ENCODE peak calls at places on chromosomes 7 and 10, in nine cellular contexts. L is PC-3; T is tibial nerve; O is thoracic aorta; I is CD8-positive, alpha-beta T cell; P is SJSA1; F is CD8-positive, alpha-beta memory T cell; D is RWPE2; M is psoas muscle. Y is an unnamed sample. For H3K27me3, the result is how much of the 10 kb centered on the place peaks cover.

GRCh38 chr7:155953781-155954549 is 141.7 kb upstream of the SHH start:
- DNase-seq in D (no peak), T (no peak), I (no peak), M (no peak), F (no peak), P (no peak), L (no peak), O (no peak), Y (no peak)

GRCh38 chr7:150520145-150520544 is 5.5 kb downstream of the GIMAP7 start:
- DNase-seq in M (no peak), D (no peak), T (no peak), F (no peak), O (no peak), I (peak), P (no peak), L (no peak), Y (no peak)

GRCh38 chr10:61902448-61903183 is 1.1 kb downstream of the ARID5B start:
- DNase-seq in D (peak), L (peak), T (peak), F (peak), I (peak), O (no peak), M (no peak), P (peak), Y (peak)

GRCh38 chr10:109977382-109977806 is 30.4 kb upstream of the ADD3 start:
- DNase-seq in F (no peak), D (no peak), T (no peak), P (peak), L (no peak), O (peak), M (no peak), I (no peak), Y (no peak)

GRCh38 chr10:45040921-45041320 is 40.2 kb downstream of the ZNF22 start:
- DNase-seq in O (no peak), I (no peak), T (no peak), D (no peak), P (no peak), F (no peak), M (no peak), L (no peak), Y (peak)

GRCh38 chr10:44860811-44861751 is 50.1 kb upstream of the TMEM72 start:
- DNase-seq in T (no peak), P (peak), F (no peak), I (no peak), O (peak), D (no peak), L (peak), M (peak), Y (no peak)

GRCh38 chr10:50648935-50649227 is 25.1 kb upstream of the SGMS1 start:
- DNase-seq in M (no peak), D (no peak), I (no peak), O (no peak), P (no peak), F (no peak), T (no peak), L (no peak), Y (no peak)

GRCh38 chr7:41698726-41699125 is 4.2 kb downstream of the INHBA start:
- DNase-seq in L (peak), D (peak), M (no peak), T (no peak), O (no peak), I (no peak), F (no peak), P (peak), Y (peak)

GRCh38 chr10:21403256-21404015 is 122.0 kb downstream of the SKIDA1 start:
- DNase-seq in L (no peak), T (no peak), I (no peak), P (no peak), F (no peak), M (no peak), O (no peak), D (no peak), Y (peak)

GRCh38 chr7:80312139-80312661 is 177.6 kb downstream of the GNAI1 start:
- DNase-seq in O (no peak), P (peak), L (peak), F (no peak), I (no peak), D (no peak), T (no peak), M (no peak), Y (peak)

GRCh38 chr10:110684800-110685446 is 40.8 kb downstream of the RBM20 start:
- DNase-seq in T (no peak), F (no peak), M (peak), P (peak), L (no peak), O (no peak), D (no peak), I (no peak), Y (no peak)

GRCh38 chr10:43360086-43360485 is 11.3 kb upstream of the FXYD4 start:
- DNase-seq in M (no peak), F (no peak), O (no peak), D (no peak), P (no peak), L (peak), T (no peak), I (no peak), Y (peak)

GRCh38 chr7:157058701-157059100 is 48.2 kb upstream of the MNX1 start:
- DNase-seq in F (no peak), T (no peak), D (no peak), L (no peak), M (no peak), O (no peak), I (no peak), P (no peak), Y (no peak)

GRCh38 chr7:27735165-27735564 is 4.8 kb upstream of the TAX1BP1 start:
- DNase-seq in D (no peak), T (no peak), M (no peak), P (no peak), O (no peak), F (no peak), I (no peak), L (peak), Y (no peak)

GRCh38 chr10:115593060-115593459 is 499.9 kb downstream of the ATRNL1 start:
- DNase-seq in M (no peak), O (no peak), F (no peak), D (no peak), T (no peak), L (no peak), P (no peak), I (no peak), Y (no peak)

GRCh38 chr7:32937344-32938174 is 19.7 kb upstream of the FKBP9 start:
- DNase-seq in T (no peak), I (no peak), F (no peak), O (peak), L (no peak), M (peak), P (peak), D (no peak), Y (no peak)

GRCh38 chr10:95814011-95814727 is 58.2 kb downstream of the ENTPD1 start:
- DNase-seq in T (no peak), I (no peak), P (peak), O (no peak), M (no peak), F (no peak), L (peak), D (no peak), Y (peak)

GRCh38 chr7:43873300-43873699 is 4.0 kb upstream of the MRPS24 start:
- DNase-seq in M (peak), P (no peak), T (peak), L (peak), I (no peak), D (peak), O (peak), F (no peak), Y (peak)

GRCh38 chr10:92593553-92594046 is 670 bp downstream of the KIF11 start:
- DNase-seq in O (no peak), F (no peak), M (no peak), I (no peak), D (no peak), P (no peak), T (no peak), L (no peak), Y (no peak)

GRCh38 chr10:14855453-14855852 is 17.3 kb downstream of the HSPA14 start:
- DNase-seq in M (no peak), L (no peak), I (no peak), P (no peak), T (no peak), F (no peak), O (no peak), D (no peak), Y (no peak)

DNA sequence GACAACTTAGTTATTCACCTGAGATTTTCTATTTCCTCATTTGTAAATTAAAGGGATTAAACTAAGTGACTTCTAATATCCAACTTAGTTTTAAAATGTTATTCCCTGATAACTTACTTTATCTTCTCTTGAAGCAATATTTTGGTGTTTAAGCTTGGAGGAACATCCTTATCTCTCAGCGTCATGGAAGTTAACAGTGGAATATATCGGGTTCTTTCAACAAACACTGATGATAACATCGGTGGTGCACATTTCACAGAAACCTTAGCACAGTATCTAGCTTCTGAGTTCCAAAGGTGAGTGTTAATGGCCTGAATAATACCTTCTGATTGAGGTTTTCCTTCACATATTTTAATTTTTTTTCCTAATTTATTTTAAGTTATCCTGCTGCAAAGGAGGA is 14.1 kb downstream of the HSPA14 start:
- DNase-seq in M (no peak), T (no peak), D (no peak), I (no peak), P (no peak), F (no peak), L (no peak), O (no peak), Y (no peak)
- H3K4me3 ChIP-seq in M (no peak), T (no peak), D (no peak), I (no peak), P (no peak), F (no peak), L (no peak), O (no peak), Y (no peak)

DNA sequence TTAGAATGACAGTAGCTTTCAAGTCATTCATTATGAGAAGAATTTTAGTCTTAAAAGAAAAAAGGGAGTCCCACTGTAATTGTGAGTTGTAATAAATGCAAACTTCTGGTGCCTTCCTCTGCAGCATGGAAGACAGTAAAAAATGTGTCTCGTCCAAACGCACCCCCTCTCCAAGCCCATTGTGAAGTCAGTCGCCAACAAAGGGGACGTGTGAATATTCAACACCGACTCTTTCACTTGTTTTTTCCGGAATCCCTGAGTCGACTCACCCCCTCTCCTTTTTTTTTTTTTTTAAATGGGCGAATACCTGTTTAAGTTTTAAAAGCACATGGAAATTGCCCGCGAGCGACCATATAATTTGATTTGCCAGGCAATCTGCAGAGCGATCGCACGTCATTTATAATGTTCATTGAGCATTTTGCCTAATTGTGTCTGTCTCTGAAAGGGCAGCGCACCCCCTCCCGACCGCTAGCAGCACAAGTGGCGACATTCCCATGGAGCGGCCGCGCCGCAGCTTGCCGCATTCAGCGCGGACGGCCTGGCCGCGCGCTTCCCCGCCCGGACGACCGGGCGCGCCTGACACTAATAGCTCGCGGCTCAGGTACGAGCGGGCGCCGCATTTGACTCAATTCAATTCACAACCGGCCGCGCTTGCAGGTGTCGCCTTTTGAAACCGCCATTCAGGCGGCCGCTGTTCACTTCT is 19.1 kb upstream of the PTF1A start:
- DNase-seq in O (no peak), P (no peak), D (no peak), L (no peak), I (no peak), T (no peak), M (no peak), F (no peak), Y (no peak)
- H3K27me3 ChIP-seq in O (under half), P (under half), D (half or more), L (under half), I (under half), T (under half), M (under half), F (under half), Y (under half)

GRCh38 chr10:688287-688620 is 1.2 kb downstream of the DIP2C start:
- DNase-seq in F (no peak), M (no peak), P (no peak), D (no peak), T (no peak), I (no peak), O (no peak), L (no peak), Y (no peak)

GRCh38 chr10:689433-690226 is at the start of gene DIP2C:
- DNase-seq in F (no peak), M (peak), D (no peak), I (no peak), L (peak), O (no peak), T (peak), P (peak), Y (no peak)

GRCh38 chr10:686155-686931 is 3.1 kb downstream of the DIP2C start:
- DNase-seq in I (no peak), L (no peak), O (no peak), D (no peak), F (no peak), M (no peak), T (no peak), P (no peak), Y (no peak)

GRCh38 chr10:688621-689426 is 644 bp downstream of the DIP2C start:
- DNase-seq in D (no peak), I (no peak), M (peak), L (peak), P (peak), F (no peak), T (no peak), O (no peak), Y (no peak)

GRCh38 chr10:687583-688286 is 1.7 kb downstream of the DIP2C start:
- DNase-seq in D (no peak), M (no peak), F (no peak), L (no peak), T (no peak), P (no peak), I (no peak), O (no peak), Y (no peak)
- H3K4me3 ChIP-seq in D (no peak), M (peak), F (no peak), L (peak), T (peak), P (peak), I (no peak), O (peak), Y (no peak)

GRCh38 chr10:75640803-75641202 is 209.4 kb downstream of the LRMDA start:
- DNase-seq in D (no peak), F (no peak), M (no peak), L (no peak), I (no peak), P (no peak), T (no peak), O (no peak), Y (no peak)
- H3K27me3 ChIP-seq in D (under half), F (under half), M (under half), L (half or more), I (under half), P (under half), T (under half), O (under half), Y (under half)

DNA sequence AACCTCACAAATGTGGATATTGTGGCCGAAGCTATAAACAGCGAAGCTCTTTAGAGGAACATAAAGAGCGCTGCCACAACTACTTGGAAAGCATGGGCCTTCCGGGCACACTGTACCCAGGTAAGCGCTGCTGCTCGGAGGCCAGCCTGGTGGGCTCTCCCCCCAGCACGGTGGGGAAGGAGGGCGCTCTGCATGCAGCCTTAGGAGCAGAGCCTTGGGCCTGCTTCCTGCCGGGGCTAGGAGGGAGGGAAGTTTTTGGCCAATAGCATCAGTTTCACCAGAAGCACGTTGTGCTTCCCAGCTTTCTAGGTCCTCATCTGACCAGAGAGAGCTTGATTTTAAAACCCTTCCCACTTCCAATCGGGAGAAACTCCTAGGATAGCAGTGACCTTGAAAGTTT is 62.8 kb downstream of the FIGNL1 start:
- DNase-seq in O (no peak), M (no peak), F (no peak), P (no peak), D (no peak), I (no peak), L (no peak), T (no peak), Y (no peak)
- H3K4me3 ChIP-seq in O (no peak), M (no peak), F (no peak), P (no peak), D (no peak), I (no peak), L (no peak), T (no peak), Y (no peak)

GRCh38 chr7:128908750-128909385 is 1.6 kb downstream of the KCP start:
- DNase-seq in D (peak), I (no peak), L (no peak), M (no peak), O (no peak), T (no peak), F (no peak), P (no peak), Y (no peak)
- H3K27me3 ChIP-seq in D (under half), I (under half), L (under half), M (under half), O (under half), T (under half), F (under half), P (under half), Y (under half)

GRCh38 chr10:123889821-123890220 is 1.8 kb downstream of the CPXM2 start:
- DNase-seq in F (no peak), T (no peak), O (no peak), M (no peak), L (no peak), P (no peak), I (no peak), D (no peak), Y (no peak)

GRCh38 chr10:123890761-123891146 is 853 bp downstream of the CPXM2 start:
- DNase-seq in T (no peak), I (no peak), M (no peak), D (no peak), P (no peak), L (no peak), F (no peak), O (no peak), Y (no peak)

GRCh38 chr10:123893651-123894050 is 2.0 kb upstream of the CPXM2 start:
- DNase-seq in M (no peak), L (no peak), O (no peak), I (no peak), D (no peak), F (no peak), P (no peak), T (no peak), Y (no peak)

GRCh38 chr10:123890246-123890645 is 1.4 kb downstream of the CPXM2 start:
- DNase-seq in P (no peak), O (no peak), I (no peak), F (no peak), M (no peak), D (peak), L (no peak), T (no peak), Y (no peak)

DNA sequence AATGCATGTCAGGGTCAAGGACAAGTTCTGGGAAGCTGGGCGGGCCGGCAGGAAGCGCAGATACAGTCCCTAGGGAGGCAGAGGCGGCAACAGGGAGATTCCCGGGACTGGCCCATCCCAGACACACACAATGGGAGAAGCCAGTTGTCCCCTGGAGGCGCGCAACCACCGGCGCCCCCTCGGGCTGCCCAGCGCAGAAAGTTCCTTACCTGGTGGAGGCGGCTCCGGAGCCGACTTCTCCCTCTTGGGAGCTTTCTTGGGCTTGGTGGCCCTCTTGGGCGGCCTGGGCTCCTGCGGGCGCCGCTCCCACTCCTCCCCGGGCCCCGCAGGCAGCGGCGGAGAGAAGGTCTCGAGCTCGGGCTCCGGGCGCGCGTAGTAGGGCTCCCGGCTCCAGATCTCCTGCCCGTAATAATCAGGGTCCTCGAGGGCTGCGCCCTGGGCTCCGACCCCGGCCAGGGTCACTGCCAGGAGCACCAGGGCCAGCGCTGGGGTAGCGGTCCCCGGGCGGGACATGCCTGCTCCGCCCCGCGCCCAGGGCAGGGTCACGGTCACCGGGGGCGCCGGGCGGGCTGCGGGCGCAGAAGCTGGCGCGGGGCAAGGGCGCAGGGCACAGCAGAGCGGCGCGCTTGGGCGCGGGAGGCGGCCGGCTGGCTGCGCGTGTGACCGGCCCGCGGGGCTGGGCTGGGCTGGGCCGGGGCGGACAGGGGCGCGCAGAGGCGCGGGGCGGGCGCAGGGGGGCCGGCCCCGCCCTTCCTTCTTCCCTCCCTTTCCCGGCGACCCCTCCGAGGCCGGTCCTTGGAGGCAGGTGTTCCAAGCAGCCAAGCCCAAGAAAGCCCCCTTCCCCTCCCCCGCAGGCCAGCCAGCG is at the start of gene CPXM2:
- DNase-seq in I (no peak), T (no peak), F (no peak), P (no peak), M (no peak), D (no peak), O (no peak), L (no peak), Y (no peak)
- H3K4me3 ChIP-seq in I (no peak), T (peak), F (no peak), P (no peak), M (peak), D (no peak), O (peak), L (no peak), Y (no peak)

GRCh38 chr7:117188949-117189348 is 133.9 kb downstream of the WNT2 start:
- DNase-seq in O (no peak), P (no peak), L (no peak), D (no peak), I (no peak), M (no peak), T (no peak), F (no peak), Y (no peak)
- H3K27me3 ChIP-seq in O (under half), P (under half), L (under half), D (under half), I (under half), M (under half), T (under half), F (under half), Y (under half)

DNA sequence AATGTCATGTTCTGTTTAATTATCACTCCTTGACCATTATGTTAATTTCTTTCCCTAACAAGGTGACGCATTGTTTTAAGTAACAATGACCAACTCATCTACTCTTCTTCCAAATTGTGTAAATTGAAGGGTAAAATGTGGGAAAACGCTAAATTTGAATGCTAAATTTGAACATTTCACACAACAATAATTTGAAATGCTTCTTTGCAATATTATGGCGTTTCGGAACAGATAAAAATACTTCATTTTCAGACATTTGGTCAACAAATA is 29.2 kb upstream of the KMT2C start:
- DNase-seq in D (no peak), M (no peak), T (no peak), I (no peak), P (no peak), O (no peak), F (no peak), L (no peak), Y (no peak)
- H3K4me3 ChIP-seq in D (peak), M (peak), T (peak), I (peak), P (peak), O (peak), F (peak), L (peak), Y (peak)

GRCh38 chr7:118264836-118265235 is 40.3 kb downstream of the ANKRD7 start:
- DNase-seq in O (no peak), P (no peak), D (no peak), L (no peak), T (no peak), F (no peak), I (no peak), M (no peak), Y (no peak)
- H3K27me3 ChIP-seq in O (under half), P (under half), D (under half), L (under half), T (under half), F (under half), I (under half), M (under half), Y (under half)